ENCODE peak calls at places on chromosomes 3 and 15, in eight cellular contexts. One of them, this sample, is unnamed.

GRCh38 chr3:179954226-179954870 is 82.4 kb downstream of the PEX5L start:
- DNase-seq in adrenal gland: no peak
- DNase-seq in transverse colon: no peak
- DNase-seq in body of pancreas: no peak
- DNase-seq in heart left ventricle: no peak
- DNase-seq in ovary: no peak
- DNase-seq in stomach: no peak
- DNase-seq in uterus: no peak
- DNase-seq in this sample: no peak

GRCh38 chr3:172568713-172569112 is 45.5 kb upstream of the TNFSF10 start:
- DNase-seq in stomach: no peak
- DNase-seq in heart left ventricle: no peak
- DNase-seq in adrenal gland: no peak
- DNase-seq in ovary: no peak
- DNase-seq in transverse colon: no peak
- DNase-seq in uterus: no peak
- DNase-seq in body of pancreas: no peak
- DNase-seq in this sample: no peak

GRCh38 chr3:192831111-192831644 is 86.5 kb downstream of the MB21D2 start:
- DNase-seq in stomach: no peak
- DNase-seq in transverse colon: no peak
- DNase-seq in ovary: no peak
- DNase-seq in body of pancreas: no peak
- DNase-seq in adrenal gland: peak; percentile 38
- DNase-seq in heart left ventricle: no peak
- DNase-seq in uterus: no peak
- DNase-seq in this sample: no peak

GRCh38 chr3:42653560-42654330 is at the start of gene ZBTB47:
- DNase-seq in ovary: peak; percentile 71
- DNase-seq in transverse colon: peak; percentile 58
- DNase-seq in stomach: peak; percentile 61
- DNase-seq in heart left ventricle: peak; percentile 75
- DNase-seq in body of pancreas: peak; percentile 50
- DNase-seq in uterus: peak; percentile 60
- DNase-seq in adrenal gland: peak; percentile 68
- DNase-seq in this sample: peak; percentile 88

GRCh38 chr3:49098429-49098828 is 4.6 kb upstream of the QRICH1 start:
- DNase-seq in stomach: no peak
- DNase-seq in adrenal gland: peak; percentile 82
- DNase-seq in transverse colon: no peak
- DNase-seq in ovary: no peak
- DNase-seq in heart left ventricle: peak; percentile 72
- DNase-seq in body of pancreas: peak; percentile 36
- DNase-seq in uterus: no peak
- DNase-seq in this sample: no peak

GRCh38 chr15:73457334-73457733 is 14.4 kb downstream of the REC114 start:
- DNase-seq in adrenal gland: no peak
- DNase-seq in stomach: no peak
- DNase-seq in uterus: no peak
- DNase-seq in ovary: no peak
- DNase-seq in heart left ventricle: no peak
- DNase-seq in transverse colon: no peak
- DNase-seq in body of pancreas: no peak
- DNase-seq in this sample: no peak

GRCh38 chr15:73910904-73911303 is 15.4 kb upstream of the LOXL1 start:
- DNase-seq in body of pancreas: no peak
- DNase-seq in heart left ventricle: no peak
- DNase-seq in adrenal gland: no peak
- DNase-seq in transverse colon: no peak
- DNase-seq in uterus: no peak
- DNase-seq in stomach: no peak
- DNase-seq in ovary: no peak
- DNase-seq in this sample: no peak

GRCh38 chr3:126124896-126125295 is 41.0 kb upstream of the SLC41A3 start:
- DNase-seq in body of pancreas: no peak
- DNase-seq in heart left ventricle: no peak
- DNase-seq in adrenal gland: peak; percentile 4
- DNase-seq in stomach: peak; percentile 15
- DNase-seq in transverse colon: peak; percentile 2
- DNase-seq in ovary: peak; percentile 8
- DNase-seq in uterus: peak; percentile 4
- DNase-seq in this sample: peak; percentile 52

GRCh38 chr3:17360991-17361390 is 381.4 kb downstream of the TBC1D5 start:
- DNase-seq in body of pancreas: no peak
- DNase-seq in heart left ventricle: no peak
- DNase-seq in uterus: no peak
- DNase-seq in transverse colon: no peak
- DNase-seq in ovary: no peak
- DNase-seq in stomach: no peak
- DNase-seq in adrenal gland: no peak
- DNase-seq in this sample: no peak

GRCh38 chr3:126208182-126208581 is 27.8 kb upstream of the ALDH1L1 start:
- DNase-seq in heart left ventricle: no peak
- DNase-seq in adrenal gland: no peak
- DNase-seq in ovary: no peak
- DNase-seq in transverse colon: no peak
- DNase-seq in uterus: no peak
- DNase-seq in stomach: no peak
- DNase-seq in body of pancreas: no peak
- DNase-seq in this sample: no peak

GRCh38 chr15:88648357-88649214 is 9.8 kb downstream of the ISG20 start:
- DNase-seq in transverse colon: peak; percentile 73
- DNase-seq in uterus: no peak
- DNase-seq in ovary: no peak
- DNase-seq in body of pancreas: peak; percentile 69
- DNase-seq in heart left ventricle: no peak
- DNase-seq in stomach: peak; percentile 79
- DNase-seq in adrenal gland: peak; percentile 70
- DNase-seq in this sample: peak; percentile 60

GRCh38 chr3:189813652-189814245 is 182.6 kb downstream of the TP63 start:
- DNase-seq in stomach: no peak
- DNase-seq in heart left ventricle: no peak
- DNase-seq in transverse colon: no peak
- DNase-seq in ovary: no peak
- DNase-seq in body of pancreas: no peak
- DNase-seq in adrenal gland: no peak
- DNase-seq in uterus: no peak
- DNase-seq in this sample: no peak

GRCh38 chr3:55629432-55629831 is 142.3 kb upstream of the WNT5A start:
- DNase-seq in adrenal gland: peak; percentile 32
- DNase-seq in transverse colon: peak; percentile 89
- DNase-seq in ovary: peak; percentile 25
- DNase-seq in uterus: no peak
- DNase-seq in heart left ventricle: no peak
- DNase-seq in stomach: peak; percentile 83
- DNase-seq in body of pancreas: peak; percentile 50
- DNase-seq in this sample: no peak

GRCh38 chr3:64601824-64602223 is 86.0 kb downstream of the ADAMTS9 start:
- DNase-seq in body of pancreas: no peak
- DNase-seq in adrenal gland: no peak
- DNase-seq in heart left ventricle: no peak
- DNase-seq in stomach: no peak
- DNase-seq in uterus: no peak
- DNase-seq in transverse colon: no peak
- DNase-seq in ovary: no peak
- DNase-seq in this sample: no peak

DNA sequence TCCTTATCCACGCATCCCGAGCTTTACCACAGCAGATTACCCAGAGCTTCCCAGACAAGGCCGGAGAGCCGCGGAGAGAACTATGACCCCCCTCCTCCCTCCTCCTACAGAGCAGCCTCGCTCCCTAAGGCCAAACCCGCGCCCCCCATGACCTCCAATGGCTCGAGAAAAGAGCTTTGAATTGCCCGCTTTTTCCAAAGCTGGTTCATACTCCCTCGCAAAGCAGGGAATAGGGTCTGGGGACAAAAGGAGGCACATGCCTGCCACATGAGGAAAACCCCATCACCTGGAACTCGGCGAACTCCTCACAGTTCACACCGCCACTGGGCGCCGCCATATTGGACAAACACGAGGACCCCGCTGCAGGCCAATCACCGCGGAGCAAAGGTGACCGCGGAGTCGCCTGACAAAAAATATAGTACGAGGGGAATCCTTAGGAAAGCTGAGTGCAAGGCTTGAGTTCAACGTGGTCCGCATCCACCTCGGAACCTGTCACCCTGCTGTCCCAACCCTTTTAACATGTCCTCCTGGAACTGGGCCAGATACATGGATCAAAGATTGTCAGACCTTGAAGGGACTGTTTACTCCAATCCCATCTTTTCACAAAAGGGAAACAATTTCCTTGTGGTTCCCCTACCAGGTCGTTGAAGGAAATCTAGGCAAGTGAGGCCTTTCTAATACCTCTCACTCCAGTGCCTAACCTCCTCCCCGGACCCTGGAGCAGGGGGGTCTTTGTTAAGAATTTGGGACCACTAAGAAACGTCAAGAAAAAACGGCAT is at the start of gene MIX23:
- DNase-seq in heart left ventricle: peak; percentile 89
- DNase-seq in ovary: peak; percentile 82
- DNase-seq in body of pancreas: peak; percentile 84
- DNase-seq in uterus: peak; percentile 85
- DNase-seq in transverse colon: peak; percentile 89
- DNase-seq in stomach: peak; percentile 85
- DNase-seq in adrenal gland: peak; percentile 85
- DNase-seq in this sample: peak; percentile 91
- TF ChIP-seq POLR2A in heart left ventricle: no peak
- TF ChIP-seq POLR2A in ovary: peak; percentile 42
- TF ChIP-seq POLR2A in body of pancreas: peak; percentile 41
- TF ChIP-seq POLR2A in uterus: peak; percentile 15
- TF ChIP-seq POLR2A in transverse colon: peak; percentile 44
- TF ChIP-seq POLR2A in stomach: no peak
- TF ChIP-seq POLR2A in adrenal gland: no peak
- TF ChIP-seq POLR2A in this sample: peak; percentile 24

DNA sequence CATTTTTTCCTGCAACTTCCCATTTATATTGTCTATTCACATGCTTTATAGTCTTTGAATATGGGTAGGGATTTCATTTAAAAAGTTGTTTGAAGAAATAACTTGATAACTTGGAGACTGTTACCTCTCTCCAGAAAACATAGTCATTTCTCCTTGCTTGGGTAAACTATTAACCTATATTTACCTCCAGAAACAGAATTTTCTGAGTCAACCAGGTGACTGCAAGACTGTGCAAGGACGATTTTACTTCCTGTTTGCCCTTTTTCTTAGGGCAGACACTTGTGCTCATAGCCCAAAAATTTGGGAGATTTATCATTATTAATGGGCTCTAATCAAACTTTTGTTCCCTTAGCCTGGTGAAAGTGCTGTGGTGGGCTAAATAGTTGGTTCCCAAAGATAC is 14.3 kb upstream of the MOBP start:
- DNase-seq in transverse colon: no peak
- DNase-seq in heart left ventricle: no peak
- DNase-seq in uterus: no peak
- DNase-seq in ovary: no peak
- DNase-seq in adrenal gland: no peak
- DNase-seq in body of pancreas: no peak
- DNase-seq in stomach: no peak
- DNase-seq in this sample: no peak
- H3K4me1 ChIP-seq in transverse colon: peaks cover 14% of the 10 kb centered on the region
- H3K4me1 ChIP-seq in heart left ventricle: no peaks in the 10 kb centered on the region
- H3K4me1 ChIP-seq in uterus: no peaks in the 10 kb centered on the region
- H3K4me1 ChIP-seq in ovary: no peaks in the 10 kb centered on the region
- H3K4me1 ChIP-seq in adrenal gland: no peaks in the 10 kb centered on the region
- H3K4me1 ChIP-seq in body of pancreas: peaks cover 2% of the 10 kb centered on the region
- H3K4me1 ChIP-seq in stomach: no peaks in the 10 kb centered on the region
- H3K4me1 ChIP-seq in this sample: no peaks in the 10 kb centered on the region

GRCh38 chr3:184135149-184135910 is at the start of gene EIF2B5:
- DNase-seq in body of pancreas: peak; percentile 91
- DNase-seq in heart left ventricle: peak; percentile 94
- DNase-seq in ovary: peak; percentile 86
- DNase-seq in stomach: peak; percentile 91
- DNase-seq in transverse colon: peak; percentile 94
- DNase-seq in uterus: peak; percentile 88
- DNase-seq in adrenal gland: peak; percentile 91
- DNase-seq in this sample: peak; percentile 94
- TF ChIP-seq POLR2A in body of pancreas: peak; percentile 81
- TF ChIP-seq POLR2A in heart left ventricle: no peak
- TF ChIP-seq POLR2A in ovary: peak; percentile 52
- TF ChIP-seq POLR2A in stomach: no peak
- TF ChIP-seq POLR2A in transverse colon: peak; percentile 77
- TF ChIP-seq POLR2A in uterus: peak; percentile 62
- TF ChIP-seq POLR2A in adrenal gland: peak; percentile 33
- TF ChIP-seq POLR2A in this sample: peak; percentile 58

GRCh38 chr15:101243420-101243819 is 8.4 kb downstream of the CHSY1 start:
- DNase-seq in stomach: no peak
- DNase-seq in body of pancreas: no peak
- DNase-seq in adrenal gland: no peak
- DNase-seq in transverse colon: no peak
- DNase-seq in uterus: no peak
- DNase-seq in ovary: no peak
- DNase-seq in heart left ventricle: no peak
- DNase-seq in this sample: no peak
- H3K4me1 ChIP-seq in stomach: peaks cover 57% of the 10 kb centered on the region
- H3K4me1 ChIP-seq in body of pancreas: peaks cover 11% of the 10 kb centered on the region
- H3K4me1 ChIP-seq in adrenal gland: peaks cover 91% of the 10 kb centered on the region
- H3K4me1 ChIP-seq in transverse colon: peaks cover 12% of the 10 kb centered on the region
- H3K4me1 ChIP-seq in uterus: peaks cover 3% of the 10 kb centered on the region
- H3K4me1 ChIP-seq in ovary: peaks cover 45% of the 10 kb centered on the region
- H3K4me1 ChIP-seq in heart left ventricle: peaks cover 33% of the 10 kb centered on the region
- H3K4me1 ChIP-seq in this sample: peaks cover 10% of the 10 kb centered on the region

GRCh38 chr15:62060116-62060895 is at the start of gene VPS13C:
- DNase-seq in body of pancreas: peak; percentile 94
- DNase-seq in stomach: peak; percentile 93
- DNase-seq in uterus: peak; percentile 93
- DNase-seq in heart left ventricle: peak; percentile 94
- DNase-seq in ovary: peak; percentile 90
- DNase-seq in adrenal gland: peak; percentile 96
- DNase-seq in transverse colon: peak; percentile 94
- DNase-seq in this sample: peak; percentile 96
- TF ChIP-seq POLR2A in body of pancreas: peak; percentile 88
- TF ChIP-seq POLR2A in stomach: no peak
- TF ChIP-seq POLR2A in uterus: peak; percentile 81
- TF ChIP-seq POLR2A in heart left ventricle: no peak
- TF ChIP-seq POLR2A in ovary: peak; percentile 73
- TF ChIP-seq POLR2A in adrenal gland: peak; percentile 75
- TF ChIP-seq POLR2A in transverse colon: peak; percentile 80
- TF ChIP-seq POLR2A in this sample: peak; percentile 49

GRCh38 chr3:150351398-150351797 is 56.7 kb upstream of the TSC22D2 start:
- DNase-seq in adrenal gland: no peak
- DNase-seq in ovary: no peak
- DNase-seq in uterus: no peak
- DNase-seq in body of pancreas: no peak
- DNase-seq in transverse colon: no peak
- DNase-seq in heart left ventricle: no peak
- DNase-seq in stomach: no peak
- DNase-seq in this sample: no peak
- H3K4me1 ChIP-seq in adrenal gland: peaks cover 5% of the 10 kb centered on the region
- H3K4me1 ChIP-seq in ovary: no peaks in the 10 kb centered on the region
- H3K4me1 ChIP-seq in uterus: no peaks in the 10 kb centered on the region
- H3K4me1 ChIP-seq in body of pancreas: no peaks in the 10 kb centered on the region
- H3K4me1 ChIP-seq in transverse colon: peaks cover 9% of the 10 kb centered on the region
- H3K4me1 ChIP-seq in heart left ventricle: peaks cover 4% of the 10 kb centered on the region
- H3K4me1 ChIP-seq in stomach: peaks cover 5% of the 10 kb centered on the region
- H3K4me1 ChIP-seq in this sample: no peaks in the 10 kb centered on the region

GRCh38 chr3:158679547-158680000 is 7.1 kb upstream of the LXN start:
- DNase-seq in heart left ventricle: no peak
- DNase-seq in ovary: no peak
- DNase-seq in transverse colon: no peak
- DNase-seq in uterus: no peak
- DNase-seq in body of pancreas: no peak
- DNase-seq in stomach: no peak
- DNase-seq in adrenal gland: no peak
- DNase-seq in this sample: no peak
- TF ChIP-seq POLR2A in heart left ventricle: no peak
- TF ChIP-seq POLR2A in ovary: no peak
- TF ChIP-seq POLR2A in transverse colon: no peak
- TF ChIP-seq POLR2A in uterus: no peak
- TF ChIP-seq POLR2A in body of pancreas: no peak
- TF ChIP-seq POLR2A in stomach: no peak
- TF ChIP-seq POLR2A in adrenal gland: no peak
- TF ChIP-seq POLR2A in this sample: no peak

GRCh38 chr3:167671878-167672427 is 18.2 kb upstream of the WDR49 start:
- DNase-seq in stomach: no peak
- DNase-seq in adrenal gland: no peak
- DNase-seq in body of pancreas: no peak
- DNase-seq in transverse colon: no peak
- DNase-seq in heart left ventricle: no peak
- DNase-seq in ovary: no peak
- DNase-seq in uterus: no peak
- DNase-seq in this sample: no peak
- H3K4me1 ChIP-seq in stomach: no peaks in the 10 kb centered on the region
- H3K4me1 ChIP-seq in adrenal gland: no peaks in the 10 kb centered on the region
- H3K4me1 ChIP-seq in body of pancreas: peaks cover 5% of the 10 kb centered on the region
- H3K4me1 ChIP-seq in transverse colon: no peaks in the 10 kb centered on the region
- H3K4me1 ChIP-seq in heart left ventricle: no peaks in the 10 kb centered on the region
- H3K4me1 ChIP-seq in ovary: no peaks in the 10 kb centered on the region
- H3K4me1 ChIP-seq in uterus: no peaks in the 10 kb centered on the region
- H3K4me1 ChIP-seq in this sample: no peaks in the 10 kb centered on the region

This sample was measured in sigmoid colon.